ENCODE peak calls at places on chromosomes 4 and X, in nine cellular contexts. L is non-pigmented ciliary epithelial cell; I is cardiac muscle cell; N is epithelial cell of esophagus; T is CD8-positive, alpha-beta memory T cell; Q is SW480; A is memory B cell; W is uterus; H is nephron progenitor cell. Y is an unnamed sample.

GRCh38 chr4:187606581-187606980 is 389.0 kb upstream of the ZFP42 start:
- DNase-seq in L (no peak), W (no peak), H (peak), T (peak), I (peak), N (peak), A (no peak), Q (peak), Y (no peak)

GRCh38 chr4:162837241-162837640 is 329.4 kb downstream of the NAF1 start:
- DNase-seq in I (no peak), N (no peak), W (no peak), Q (no peak), L (no peak), H (no peak), T (no peak), A (no peak), Y (no peak)

GRCh38 chrX:119502727-119503483 is 34.7 kb downstream of the SLC25A5 start:
- DNase-seq in N (peak), T (peak), I (peak), Q (peak), W (no peak), H (no peak), L (no peak), A (no peak), Y (no peak)

GRCh38 chr4:38583102-38583501 is 80.9 kb upstream of the KLF3 start:
- DNase-seq in Q (no peak), N (no peak), A (no peak), L (no peak), I (no peak), T (no peak), H (no peak), W (no peak), Y (no peak)

GRCh38 chr4:79325864-79326328 is at the start of gene NAA11:
- DNase-seq in Q (no peak), T (no peak), I (no peak), L (no peak), N (no peak), W (no peak), A (no peak), H (no peak), Y (no peak)

GRCh38 chrX:38806875-38807601 is 5.8 kb downstream of the MID1IP1 start:
- DNase-seq in H (no peak), N (no peak), T (peak), A (no peak), L (no peak), I (no peak), W (no peak), Q (no peak), Y (no peak)

GRCh38 chrX:47221756-47222155 is 3.3 kb downstream of the CDK16 start:
- DNase-seq in L (no peak), H (no peak), Q (no peak), T (no peak), I (no peak), N (no peak), W (no peak), A (no peak), Y (no peak)

GRCh38 chr4:16715482-16715881 is 183.0 kb downstream of the LDB2 start:
- DNase-seq in W (no peak), Q (no peak), N (no peak), H (no peak), L (no peak), I (peak), T (no peak), A (no peak), Y (no peak)

GRCh38 chr4:184669251-184669650 is 19.7 kb downstream of the PRIMPOL start:
- DNase-seq in N (no peak), H (no peak), I (no peak), L (no peak), T (no peak), Q (no peak), W (no peak), A (no peak), Y (no peak)

GRCh38 chr4:53592128-53592527 is 842 bp upstream of the LNX1 start:
- DNase-seq in I (peak), A (no peak), T (no peak), Q (no peak), L (no peak), W (no peak), N (peak), H (no peak), Y (no peak)

GRCh38 chr4:98867648-98868047 is 61.3 kb downstream of the EIF4E start:
- DNase-seq in H (no peak), N (no peak), W (no peak), A (no peak), L (no peak), I (no peak), T (no peak), Q (no peak), Y (no peak)

GRCh38 chr4:4667643-4668081 is 125.8 kb upstream of the STX18 start:
- DNase-seq in T (no peak), H (no peak), N (no peak), L (no peak), W (no peak), A (no peak), I (peak), Q (no peak), Y (peak)

GRCh38 chrX:318739-319578 is at the start of gene GTPBP6:
- DNase-seq in T (peak), Q (peak), N (peak), L (peak), W (peak), A (peak), H (peak), I (peak), Y (peak)

GRCh38 chrX:143306991-143307965 is 210.0 kb downstream of the SPANXN3 start:
- DNase-seq in T (no peak), H (no peak), W (no peak), A (no peak), L (no peak), N (no peak), I (no peak), Q (peak), Y (no peak)